ENCODE peak calls at places on chromosomes 11 and 22, in eight cellular contexts. M, L, H, R, T, W, F and G are unnamed samples.

GRCh38 chr11:34206598-34207300 is 101.3 kb downstream of the NAT10 start:
- DNase-seq in T (no peak), F (no peak), M (no peak), H (no peak), L (no peak), R (no peak), W (no peak), G (no peak)

GRCh38 chr11:7436657-7437056 is 48.6 kb upstream of the OLFML1 start:
- DNase-seq in T (no peak), M (no peak), F (no peak), L (no peak), R (no peak), W (peak), H (no peak), G (no peak)

GRCh38 chr11:76152741-76153608 is 53.3 kb downstream of the WNT11 start:
- DNase-seq in T (no peak), F (no peak), M (no peak), W (no peak), L (no peak), H (no peak), R (no peak), G (no peak)

GRCh38 chr11:95706974-95707387 is 82.6 kb downstream of the FAM76B start:
- DNase-seq in F (no peak), T (no peak), W (no peak), M (no peak), L (no peak), H (no peak), R (no peak), G (no peak)

GRCh38 chr11:134289789-134290188 is 13.6 kb downstream of the GLB1L3 start:
- DNase-seq in M (no peak), H (no peak), F (no peak), T (no peak), L (no peak), W (no peak), R (peak), G (no peak)

GRCh38 chr11:8339592-8340022 is 75.9 kb upstream of the LMO1 start:
- DNase-seq in W (no peak), F (no peak), H (no peak), L (no peak), M (peak), T (no peak), R (no peak), G (peak)

GRCh38 chr11:78577495-78577894 is 2.8 kb upstream of the NARS2 start:
- DNase-seq in R (no peak), M (no peak), F (no peak), L (no peak), W (no peak), H (no peak), T (no peak), G (no peak)

GRCh38 chr11:130121430-130121978 is 38.1 kb upstream of the ST14 start:
- DNase-seq in T (no peak), W (peak), H (peak), L (no peak), R (no peak), M (no peak), F (peak), G (no peak)

GRCh38 chr22:50102946-50103345 is 13.1 kb downstream of the MOV10L1 start:
- DNase-seq in H (no peak), W (no peak), R (peak), F (no peak), L (no peak), T (no peak), M (no peak), G (no peak)

GRCh38 chr11:34240150-34240494 is 117.7 kb downstream of the ABTB2 start:
- DNase-seq in L (no peak), F (no peak), T (no peak), M (no peak), R (no peak), W (no peak), H (no peak), G (no peak)

GRCh38 chr22:24954114-24954463 is 1.6 kb downstream of the KIAA1671 start:
- DNase-seq in L (no peak), T (no peak), M (no peak), R (no peak), F (no peak), H (no peak), W (peak), G (no peak)

GRCh38 chr11:116190206-116190605 is 582.6 kb downstream of the BUD13 start:
- DNase-seq in T (no peak), R (no peak), M (no peak), F (no peak), L (no peak), W (no peak), H (no peak), G (no peak)

GRCh38 chr22:49577168-49578060 is 250.3 kb downstream of the BRD1 start:
- DNase-seq in F (no peak), R (peak), M (no peak), L (no peak), H (no peak), W (no peak), T (no peak), G (peak)

GRCh38 chr11:6284250-6284649 is 24.6 kb downstream of the CCKBR start:
- DNase-seq in T (no peak), M (no peak), H (no peak), R (no peak), F (no peak), W (no peak), L (no peak), G (no peak)

GRCh38 chr11:120344302-120345004 is 8.2 kb downstream of the ARHGEF12 start:
- DNase-seq in F (no peak), H (no peak), W (no peak), L (no peak), M (no peak), T (no peak), R (no peak), G (no peak)

GRCh38 chr11:64086263-64086938 is 50.7 kb downstream of the FLRT1 start:
- DNase-seq in R (no peak), F (no peak), W (no peak), H (no peak), L (no peak), M (no peak), T (peak), G (no peak)

GRCh38 chr11:122436188-122436555 is 219.3 kb upstream of the UBASH3B start:
- DNase-seq in R (no peak), L (no peak), H (no peak), F (no peak), T (no peak), M (no peak), W (no peak), G (no peak)

GRCh38 chr11:122440783-122441701 is 214.5 kb upstream of the UBASH3B start:
- DNase-seq in H (no peak), F (no peak), R (peak), W (peak), L (no peak), T (peak), M (peak), G (peak)

GRCh38 chr11:122435540-122436187 is 219.9 kb upstream of the UBASH3B start:
- DNase-seq in T (no peak), R (no peak), F (no peak), H (no peak), W (no peak), M (no peak), L (no peak), G (no peak)

GRCh38 chr11:122441702-122442092 is 213.8 kb upstream of the UBASH3B start:
- DNase-seq in W (peak), M (no peak), R (no peak), F (no peak), T (no peak), L (no peak), H (no peak), G (no peak)

GRCh38 chr11:122439911-122440782 is 215.4 kb upstream of the UBASH3B start:
- DNase-seq in M (no peak), L (no peak), R (peak), W (peak), H (no peak), T (peak), F (no peak), G (no peak)
- H3K4me3 ChIP-seq in M (peak), L (peak), R (peak), W (no peak), H (peak), T (peak), F (peak), G (peak)

DNA sequence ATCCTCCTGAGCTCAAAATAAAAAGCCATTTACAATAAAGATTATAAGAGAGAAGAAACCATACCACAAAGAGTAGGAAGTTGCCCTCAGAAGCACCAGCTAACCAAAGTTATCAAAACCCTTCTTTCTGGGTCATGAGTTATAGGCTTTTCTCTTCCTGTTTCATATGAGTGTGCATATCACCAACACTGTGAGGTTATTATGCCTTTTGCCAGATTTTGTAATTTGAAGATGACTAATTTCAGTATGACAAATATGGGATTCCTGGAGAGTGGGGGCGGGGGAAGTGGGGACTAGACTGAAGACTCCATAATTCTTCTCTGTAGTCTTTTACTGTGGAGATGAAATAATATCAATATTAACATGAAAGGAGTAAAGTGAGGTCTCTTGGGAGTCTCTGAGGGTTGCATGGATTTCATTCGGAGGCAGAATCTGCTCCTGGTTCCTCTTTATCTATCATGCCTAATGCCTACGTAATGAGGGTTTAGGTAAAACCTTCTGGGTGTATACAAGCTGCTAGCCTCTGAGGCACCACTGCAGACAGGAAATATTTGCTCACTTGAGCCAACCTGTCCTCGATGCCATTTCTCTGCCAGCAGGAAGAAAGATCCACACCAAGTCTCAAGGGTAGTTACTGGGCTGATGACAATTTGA is 2.1 kb downstream of the LPXN start:
- DNase-seq in T (no peak), L (no peak), H (no peak), F (peak), R (peak), M (no peak), W (peak), G (no peak)
- H3K4me3 ChIP-seq in T (no peak), L (peak), H (no peak), F (no peak), R (no peak), M (no peak), W (no peak), G (no peak)

DNA sequence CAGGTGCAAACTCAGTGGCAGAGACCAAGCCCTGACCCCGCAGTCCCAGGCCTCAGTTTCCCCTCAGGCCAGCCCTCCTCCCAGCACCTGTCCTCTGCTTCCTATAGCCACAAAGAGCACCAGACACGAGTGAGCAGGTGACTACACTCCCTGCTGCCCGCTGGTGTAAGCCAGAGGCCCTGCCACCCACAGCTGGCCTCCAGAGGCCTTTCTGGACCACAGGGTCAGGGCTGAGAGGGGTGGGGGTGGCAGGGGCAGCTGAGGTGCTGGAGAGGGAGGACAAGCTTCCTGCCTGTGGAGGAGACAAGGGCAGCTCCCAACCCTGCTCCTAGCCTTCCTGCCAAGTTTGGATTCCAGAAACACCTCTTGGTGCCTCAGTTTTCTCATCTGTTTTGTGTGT is 31.3 kb upstream of the WNT7B start:
- DNase-seq in T (no peak), F (no peak), M (no peak), H (no peak), R (no peak), L (peak), W (no peak), G (peak)
- H3K4me3 ChIP-seq in T (no peak), F (no peak), M (no peak), H (no peak), R (no peak), L (no peak), W (no peak), G (no peak)

GRCh38 chr11:35629511-35629910 is 11.3 kb downstream of the FJX1 start:
- DNase-seq in F (no peak), M (no peak), R (no peak), L (no peak), T (no peak), W (no peak), H (no peak), G (no peak)

GRCh38 chr11:35626511-35626910 is 8.3 kb downstream of the FJX1 start:
- DNase-seq in L (no peak), H (no peak), F (no peak), W (no peak), R (no peak), M (no peak), T (no peak), G (no peak)

GRCh38 chr11:35633827-35634226 is 15.6 kb downstream of the FJX1 start:
- DNase-seq in W (no peak), R (no peak), F (no peak), H (no peak), M (no peak), L (no peak), T (no peak), G (no peak)

GRCh38 chr11:35632301-35632700 is 14.0 kb downstream of the FJX1 start:
- DNase-seq in W (no peak), T (no peak), F (no peak), M (no peak), L (no peak), R (no peak), H (no peak), G (no peak)

DNA sequence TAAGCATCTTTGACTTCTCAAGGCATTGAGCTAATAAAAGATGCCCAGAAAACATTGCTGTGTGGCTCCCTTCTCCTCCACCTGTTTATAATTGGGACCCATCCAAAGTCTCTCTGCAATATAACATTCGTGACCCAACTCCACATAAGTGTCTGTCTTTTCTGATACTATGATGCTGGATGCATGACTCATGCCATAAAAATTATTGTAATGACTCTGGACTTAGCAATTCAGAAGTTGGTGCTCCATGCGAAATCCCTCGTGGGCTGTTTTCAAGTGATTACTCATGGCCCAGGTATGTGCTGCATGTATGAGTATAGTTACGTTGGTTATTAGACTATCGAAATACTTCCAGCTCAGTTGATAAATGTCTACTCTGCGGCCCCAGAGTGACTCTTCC is 11.7 kb downstream of the FJX1 start:
- DNase-seq in M (no peak), W (peak), F (peak), R (no peak), T (no peak), H (peak), L (no peak), G (no peak)
- H3K4me3 ChIP-seq in M (no peak), W (no peak), F (no peak), R (no peak), T (no peak), H (no peak), L (no peak), G (no peak)

DNA sequence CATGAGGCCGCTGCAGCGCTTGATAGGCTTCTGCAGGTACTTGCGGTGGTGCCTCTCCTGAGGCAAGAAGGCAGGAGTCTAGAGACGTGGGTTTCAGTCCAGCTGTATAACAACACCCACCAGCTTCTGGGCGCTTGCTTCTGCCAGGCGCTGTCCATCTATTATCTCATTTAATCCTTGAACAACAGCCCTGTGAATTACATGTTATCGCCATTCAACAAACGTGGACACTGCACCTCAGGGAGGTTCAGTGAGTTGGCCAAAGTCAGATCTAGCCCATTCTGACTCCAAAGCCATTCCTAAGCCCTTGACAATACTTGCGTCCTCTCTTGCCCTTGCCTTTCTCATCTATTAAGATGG is 436 bp upstream of the FAM181B start:
- DNase-seq in M (no peak), T (no peak), F (no peak), W (no peak), L (no peak), H (no peak), R (no peak), G (no peak)
- H3K4me3 ChIP-seq in M (peak), T (no peak), F (no peak), W (no peak), L (peak), H (no peak), R (peak), G (peak)

GRCh38 chr11:94543695-94544581 is at the start of gene FUT4:
- DNase-seq in F (peak), T (peak), H (no peak), W (peak), M (peak), L (peak), R (peak), G (peak)
- H3K4me3 ChIP-seq in F (peak), T (peak), H (peak), W (peak), M (peak), L (peak), R (peak), G (peak)

DNA sequence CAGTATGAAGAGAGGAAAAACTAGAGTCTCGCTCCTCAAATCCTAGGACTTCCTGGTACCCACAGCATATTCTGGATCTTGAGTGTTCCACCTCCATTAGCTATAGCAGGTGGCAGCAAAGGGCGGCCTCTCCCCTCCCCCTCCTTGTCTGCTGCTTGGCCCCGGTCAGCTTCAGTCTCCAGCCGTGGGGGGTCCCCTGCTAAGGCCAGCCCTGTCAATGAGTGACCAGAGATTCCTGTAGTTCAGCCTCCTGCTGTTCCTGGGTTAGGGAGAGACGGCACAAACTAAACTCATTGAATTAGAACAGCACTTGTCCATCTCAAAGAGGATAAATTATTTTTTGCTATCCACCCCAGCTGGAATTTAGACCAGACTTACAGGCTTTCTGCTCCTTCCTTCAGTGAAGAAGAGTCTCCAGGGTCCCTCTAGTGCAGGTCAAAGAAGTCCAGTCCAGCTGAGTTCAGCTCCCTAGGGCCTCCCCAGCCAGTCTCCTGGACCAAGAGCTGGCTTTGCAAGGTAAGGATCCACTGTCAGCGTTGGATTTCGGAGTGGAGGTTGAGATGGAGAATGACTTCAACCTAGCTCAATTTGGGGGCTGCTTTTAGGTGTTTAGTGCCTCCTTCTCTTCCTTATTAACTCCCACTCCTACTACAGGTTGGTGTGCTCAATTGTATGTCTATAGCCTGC is 1.1 kb upstream of the PHLDB1 start:
- DNase-seq in R (peak), L (no peak), F (no peak), W (no peak), H (no peak), T (peak), M (no peak), G (peak)
- H3K4me3 ChIP-seq in R (no peak), L (no peak), F (no peak), W (no peak), H (no peak), T (no peak), M (no peak), G (peak)

GRCh38 chr22:44186737-44187136 is 6.0 kb downstream of the PARVG start:
- DNase-seq in M (no peak), T (no peak), F (no peak), R (peak), L (peak), H (no peak), W (no peak), G (peak)
- H3K4me3 ChIP-seq in M (no peak), T (no peak), F (no peak), R (no peak), L (no peak), H (no peak), W (no peak), G (no peak)

GRCh38 chr11:14584595-14584994 is 59.0 kb upstream of the PDE3B start:
- DNase-seq in T (peak), L (no peak), R (no peak), M (no peak), F (no peak), W (no peak), H (no peak), G (no peak)
- H3K4me3 ChIP-seq in T (no peak), L (no peak), R (no peak), M (no peak), F (no peak), W (no peak), H (no peak), G (no peak)

GRCh38 chr22:38849816-38850215 is 6.0 kb upstream of the NPTXR start:
- DNase-seq in W (no peak), L (no peak), R (no peak), F (no peak), T (no peak), M (no peak), H (no peak), G (peak)

GRCh38 chr22:38852522-38852921 is 8.7 kb upstream of the NPTXR start:
- DNase-seq in L (no peak), R (no peak), H (no peak), F (no peak), M (no peak), W (no peak), T (no peak), G (no peak)

GRCh38 chr22:38850941-38851849 is 7.4 kb upstream of the NPTXR start:
- DNase-seq in W (no peak), F (peak), H (no peak), R (no peak), T (no peak), L (no peak), M (no peak), G (peak)

GRCh38 chr22:38850399-38850798 is 6.6 kb upstream of the NPTXR start:
- DNase-seq in F (no peak), L (no peak), M (no peak), R (no peak), H (no peak), T (no peak), W (no peak), G (peak)

GRCh38 chr22:38853149-38853548 is 9.3 kb upstream of the NPTXR start:
- DNase-seq in T (no peak), H (no peak), M (no peak), R (no peak), L (no peak), W (no peak), F (no peak), G (peak)
- H3K4me3 ChIP-seq in T (no peak), H (no peak), M (no peak), R (no peak), L (no peak), W (no peak), F (no peak), G (no peak)